ENCODE peak calls at places on chromosomes 2 and 18, in nine cellular contexts. P, Z, A, R, Y, T, S, N and I are unnamed samples.

GRCh38 chr2:240818543-240819403 is 1.2 kb downstream of the KIF1A start:
- DNase-seq in T (peak; percentile 62), P (no peak), N (no peak), S (no peak), R (no peak), Y (no peak), Z (no peak), A (peak; percentile 76), I (no peak)

GRCh38 chr2:42442774-42443173 is 51.0 kb downstream of the KCNG3 start:
- DNase-seq in Z (no peak), N (no peak), T (no peak), A (no peak), Y (no peak), R (no peak), P (no peak), S (no peak), I (no peak)

GRCh38 chr2:48448274-48449061 is 81.5 kb upstream of the STON1 start:
- DNase-seq in A (no peak), S (no peak), Z (no peak), Y (no peak), R (no peak), P (no peak), N (no peak), T (no peak), I (no peak)

GRCh38 chr18:27713037-27713726 is 463.7 kb downstream of the CDH2 start:
- DNase-seq in R (no peak), T (no peak), Z (no peak), P (no peak), Y (no peak), S (no peak), N (peak; percentile 23), A (no peak), I (no peak)

GRCh38 chr2:220491633-220492032 is 864.2 kb downstream of the SLC4A3 start:
- DNase-seq in A (no peak), T (no peak), P (no peak), R (no peak), N (no peak), Y (no peak), S (no peak), Z (no peak), I (no peak)

GRCh38 chr2:18492721-18493120 is 67.7 kb downstream of the RDH14 start:
- DNase-seq in R (no peak), P (no peak), Y (no peak), A (no peak), Z (no peak), S (no peak), T (no peak), N (no peak), I (no peak)

GRCh38 chr18:23306842-23307241 is 146.2 kb upstream of the RIOK3 start:
- DNase-seq in N (no peak), T (no peak), P (no peak), S (no peak), Z (no peak), R (no peak), A (no peak), Y (no peak), I (no peak)

GRCh38 chr2:10322481-10322880 is 19.8 kb downstream of the HPCAL1 start:
- DNase-seq in R (no peak), N (no peak), A (no peak), Z (no peak), T (no peak), Y (no peak), P (no peak), S (no peak), I (no peak)

GRCh38 chr2:24438106-24438505 is 52.9 kb upstream of the NCOA1 start:
- DNase-seq in N (no peak), Y (no peak), R (no peak), T (no peak), S (no peak), A (no peak), P (no peak), Z (no peak), I (no peak)

GRCh38 chr2:60302377-60303126 is 250.9 kb downstream of the BCL11A start:
- DNase-seq in Z (no peak), Y (no peak), S (no peak), A (no peak), T (no peak), P (no peak), R (no peak), N (no peak), I (no peak)

GRCh38 chr2:240889601-240890560 is 6.1 kb downstream of the MAB21L4 start:
- DNase-seq in N (no peak), S (no peak), R (no peak), P (no peak), Z (no peak), T (no peak), A (no peak), Y (no peak), I (no peak)

GRCh38 chr2:222656544-222657446 is 903 bp upstream of the FARSB start:
- DNase-seq in S (no peak), R (no peak), A (peak; percentile 45), P (no peak), Z (peak; percentile 2), T (peak; percentile 30), N (no peak), Y (no peak), I (no peak)

GRCh38 chr18:61459896-61460295 is 126.7 kb downstream of the CDH20 start:
- DNase-seq in N (no peak), Y (no peak), T (no peak), Z (no peak), S (no peak), A (no peak), P (no peak), R (no peak), I (no peak)

GRCh38 chr2:26692814-26693286 is 328 bp downstream of the KCNK3 start:
- DNase-seq in R (no peak), N (no peak), S (no peak), Y (peak; percentile 72), T (peak; percentile 76), A (peak; percentile 83), Z (peak; percentile 66), P (no peak), I (no peak)

GRCh38 chr18:48828713-48829442 is 121.9 kb downstream of the SMAD7 start:
- DNase-seq in T (peak; percentile 83), S (no peak), R (no peak), N (peak; percentile 17), A (peak; percentile 70), P (no peak), Z (no peak), Y (no peak), I (no peak)

GRCh38 chr2:209426432-209426831 is 2.6 kb downstream of the MAP2 start:
- DNase-seq in R (no peak), Z (peak; percentile 71), A (peak; percentile 9), T (no peak), S (no peak), P (no peak), Y (peak; percentile 50), N (peak; percentile 76), I (no peak)

GRCh38 chr2:239898292-239898925 is 126.7 kb downstream of the NDUFA10 start:
- DNase-seq in N (no peak), P (no peak), Z (no peak), Y (no peak), S (no peak), T (no peak), A (no peak), R (no peak), I (no peak)

GRCh38 chr18:5410582-5410981 is 115.1 kb upstream of the ZBTB14 start:
- DNase-seq in Y (no peak), R (no peak), Z (no peak), T (no peak), S (no peak), N (no peak), A (no peak), P (no peak), I (no peak)

GRCh38 chr2:233816771-233817170 is 37.6 kb downstream of the HJURP start:
- DNase-seq in T (no peak), A (peak; percentile 49), Z (no peak), P (no peak), N (no peak), Y (no peak), R (no peak), S (no peak), I (no peak)

GRCh38 chr2:172200495-172201085 is 97.9 kb upstream of the DLX2 start:
- DNase-seq in Y (peak; percentile 56), P (peak; percentile 10), R (no peak), Z (peak; percentile 43), A (no peak), N (no peak), S (peak; percentile 13), T (no peak), I (no peak)

GRCh38 chr2:134436706-134437105 is 182.8 kb downstream of the MGAT5 start:
- DNase-seq in P (no peak), Y (no peak), T (no peak), A (no peak), Z (peak; percentile 66), R (no peak), S (no peak), N (no peak), I (no peak)

GRCh38 chr2:121650554-121650930 is 1.3 kb upstream of the CLASP1 start:
- DNase-seq in R (peak; percentile 55), S (no peak), N (no peak), T (no peak), Y (peak; percentile 35), P (peak; percentile 8), A (peak; percentile 20), Z (peak; percentile 45), I (no peak)

GRCh38 chr18:55396267-55396905 is 191.6 kb downstream of the TCF4 start:
- DNase-seq in P (no peak), Z (no peak), S (no peak), T (no peak), Y (no peak), R (no peak), A (no peak), N (no peak), I (no peak)

GRCh38 chr2:96685592-96686459 is 43.3 kb downstream of the FER1L5 start:
- DNase-seq in N (peak; percentile 44), Y (no peak), P (no peak), S (no peak), A (peak; percentile 84), R (no peak), Z (peak; percentile 17), T (no peak), I (no peak)

GRCh38 chr2:188978291-188979081 is 4.3 kb downstream of the COL3A1 start:
- DNase-seq in T (no peak), A (no peak), S (no peak), R (no peak), Z (peak; percentile 52), N (no peak), Y (peak; percentile 64), P (no peak), I (no peak)

GRCh38 chr2:75548036-75548573 is 12.6 kb downstream of the EVA1A start:
- DNase-seq in S (no peak), P (peak; percentile 2), Y (peak; percentile 35), N (no peak), T (no peak), A (no peak), R (no peak), Z (peak; percentile 58), I (no peak)

GRCh38 chr2:217685255-217685605 is 317.6 kb downstream of the TNS1 start:
- DNase-seq in A (no peak), N (no peak), Z (peak; percentile 69), R (no peak), S (no peak), P (no peak), T (no peak), Y (no peak), I (no peak)

GRCh38 chr2:53867169-53867568 is 7.4 kb upstream of the GPR75 start:
- DNase-seq in R (no peak), S (no peak), N (no peak), Z (no peak), A (no peak), P (no peak), Y (no peak), T (no peak), I (no peak)

GRCh38 chr2:97749611-97750010 is 36.2 kb downstream of the ZAP70 start:
- DNase-seq in T (no peak), R (no peak), P (no peak), Y (no peak), A (no peak), Z (no peak), N (no peak), S (no peak), I (no peak)

GRCh38 chr2:29841386-29842004 is 79.9 kb downstream of the ALK start:
- DNase-seq in P (no peak), R (peak; percentile 40), S (peak; percentile 27), A (peak; percentile 60), Y (peak; percentile 39), T (peak; percentile 62), N (no peak), Z (peak; percentile 40), I (no peak)